ENCODE peak calls at places on chromosomes 5 and 9, in seven cellular contexts. K is ovary; I is CD8-positive, alpha-beta memory T cell; G is tibial nerve; E is hepatocyte; U is GM06990; Z is esophagus squamous epithelium. Y is an unnamed sample.

GRCh38 chr5:142621227-142621626 is 64.7 kb downstream of the FGF1 start:
- DNase-seq in Z (no peak), K (no peak), G (no peak), U (no peak), I (no peak), E (no peak), Y (peak; percentile 56)

GRCh38 chr5:142839711-142840441 is 69.7 kb downstream of the ARHGAP26 start:
- DNase-seq in Z (no peak), E (no peak), G (peak; percentile 47), I (no peak), K (peak; percentile 67), U (no peak), Y (peak; percentile 30)

GRCh38 chr5:92884464-92884863 is 696.6 kb downstream of the NR2F1-AS1 start:
- DNase-seq in K (no peak), I (no peak), E (no peak), G (no peak), Z (no peak), U (no peak), Y (no peak)

GRCh38 chr5:57174850-57175525 is 1.1 kb downstream of the GPBP1 start:
- DNase-seq in E (peak; percentile 19), Z (no peak), I (no peak), U (no peak), G (no peak), K (no peak), Y (no peak)

GRCh38 chr5:66814146-66814991 is 218.2 kb downstream of the MAST4 start:
- DNase-seq in E (peak; percentile 71), I (no peak), U (peak; percentile 7), K (no peak), Z (no peak), G (no peak), Y (peak; percentile 82)

GRCh38 chr5:30572279-30572678 is 621.2 kb upstream of the CDH6 start:
- DNase-seq in G (no peak), K (no peak), Z (no peak), E (peak; percentile 6), I (no peak), U (no peak), Y (peak; percentile 52)

GRCh38 chr9:137069508-137070071 is 767 bp downstream of the SAPCD2 start:
- DNase-seq in G (no peak), I (no peak), K (no peak), Z (no peak), E (no peak), U (no peak), Y (no peak)

GRCh38 chr5:122985006-122985700 is 51.4 kb downstream of the PPIC start:
- DNase-seq in I (no peak), K (no peak), Z (no peak), U (no peak), E (no peak), G (no peak), Y (no peak)

GRCh38 chr5:131389096-131389868 is 125.4 kb downstream of the CDC42SE2 start:
- DNase-seq in E (no peak), G (no peak), K (no peak), Z (no peak), I (no peak), U (no peak), Y (no peak)

GRCh38 chr9:80775515-80775914 is 913.8 kb downstream of the TLE1 start:
- DNase-seq in E (no peak), I (no peak), U (no peak), Z (no peak), G (no peak), K (no peak), Y (peak; percentile 7)

GRCh38 chr5:6705088-6705487 is 8.1 kb upstream of the TENT4A start:
- DNase-seq in K (no peak), G (no peak), E (no peak), U (peak; percentile 43), Z (no peak), I (no peak), Y (no peak)

GRCh38 chr5:59992206-59992605 is 98.7 kb upstream of the PDE4D start:
- DNase-seq in Z (no peak), E (no peak), K (no peak), G (no peak), U (no peak), I (no peak), Y (no peak)

GRCh38 chr5:163089233-163089632 is 348.2 kb upstream of the CCNG1 start:
- DNase-seq in G (no peak), U (no peak), E (no peak), K (no peak), Z (no peak), I (no peak), Y (no peak)

GRCh38 chr5:142843029-142843905 is 73.1 kb downstream of the ARHGAP26 start:
- DNase-seq in Z (no peak), K (no peak), I (no peak), E (no peak), U (no peak), G (no peak), Y (no peak)

GRCh38 chr5:78829811-78830499 is 155.2 kb downstream of the ARSB start:
- DNase-seq in Z (no peak), K (peak; percentile 72), G (peak; percentile 30), E (no peak), I (no peak), U (no peak), Y (no peak)

GRCh38 chr5:141821430-141821925 is 56.7 kb downstream of the PCDH1 start:
- DNase-seq in U (no peak), G (no peak), Z (no peak), K (no peak), E (peak; percentile 72), I (no peak), Y (peak; percentile 81)

GRCh38 chr9:76296561-76297276 is 97.5 kb downstream of the RFK start:
- DNase-seq in U (no peak), I (no peak), Z (no peak), E (no peak), G (no peak), K (no peak), Y (no peak)

GRCh38 chr5:126519637-126520592 is 75.1 kb downstream of the ALDH7A1 start:
- DNase-seq in U (no peak), G (no peak), E (peak; percentile 18), I (no peak), Z (no peak), K (peak; percentile 73), Y (peak; percentile 70)

GRCh38 chr5:162068412-162068811 is 839 bp downstream of the GABRG2 start:
- DNase-seq in K (peak; percentile 7), U (no peak), Z (no peak), I (no peak), E (peak; percentile 83), G (no peak), Y (peak; percentile 0)

GRCh38 chr9:119802621-119803020 is 433.4 kb upstream of the BRINP1 start:
- DNase-seq in U (no peak), K (no peak), I (no peak), E (peak; percentile 26), Z (no peak), G (no peak), Y (no peak)

GRCh38 chr9:133703571-133704399 is 34.4 kb downstream of the SARDH start:
- DNase-seq in I (no peak), E (no peak), K (no peak), U (no peak), Z (no peak), G (no peak), Y (no peak)

GRCh38 chr9:110328763-110329162 is 8.9 kb downstream of the TXNDC8 start:
- DNase-seq in K (no peak), I (no peak), Z (no peak), U (no peak), G (no peak), E (no peak), Y (no peak)
- H3K4me3 ChIP-seq in K (no peak overlapping the region), I (no peak overlapping the region), Z (no peak overlapping the region), U (no peak overlapping the region), G (no peak overlapping the region), E (no peak overlapping the region), Y (no peak overlapping the region)

DNA sequence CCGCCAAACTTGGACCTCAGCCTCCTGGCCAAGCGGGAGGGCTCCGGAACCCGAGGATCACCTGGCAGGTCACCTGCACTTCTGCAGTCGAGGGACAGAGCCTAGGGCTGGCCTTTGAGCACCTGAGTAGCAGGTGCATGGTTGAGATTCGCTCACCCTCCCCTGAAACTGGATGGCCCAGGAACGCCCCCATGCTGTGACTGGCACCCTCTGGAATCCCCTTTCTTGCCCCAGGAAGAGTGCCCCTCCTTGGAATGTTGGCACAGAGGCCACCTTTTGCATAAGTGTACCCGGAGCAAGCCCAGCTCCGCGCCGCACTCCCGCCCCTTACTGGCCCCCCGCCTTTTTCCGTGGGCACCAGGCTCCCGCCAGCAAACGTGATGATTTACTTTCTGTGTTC is 112.5 kb upstream of the IER5L start:
- DNase-seq in K (peak; percentile 16), U (no peak), I (no peak), Z (no peak), G (peak; percentile 1), E (no peak), Y (no peak)
- H3K4me3 ChIP-seq in K (no peak overlapping the region), U (no peak overlapping the region), I (no peak overlapping the region), Z (no peak overlapping the region), G (no peak overlapping the region), E (no peak overlapping the region), Y (no peak overlapping the region)

GRCh38 chr5:151682751-151683331 is 3.9 kb downstream of the SPARC start:
- DNase-seq in G (no peak), Z (no peak), K (no peak), E (no peak), U (no peak), I (no peak), Y (peak; percentile 62)

GRCh38 chr5:151683444-151683843 is 3.3 kb downstream of the SPARC start:
- DNase-seq in G (no peak), I (no peak), E (no peak), Z (no peak), K (no peak), U (no peak), Y (peak; percentile 9)

GRCh38 chr5:151683936-151684586 is 2.7 kb downstream of the SPARC start:
- DNase-seq in K (no peak), U (no peak), E (no peak), I (no peak), Z (no peak), G (no peak), Y (peak; percentile 48)

GRCh38 chr5:151680944-151681427 is 5.7 kb downstream of the SPARC start:
- DNase-seq in I (no peak), E (no peak), K (no peak), G (no peak), U (no peak), Z (no peak), Y (peak; percentile 26)

DNA sequence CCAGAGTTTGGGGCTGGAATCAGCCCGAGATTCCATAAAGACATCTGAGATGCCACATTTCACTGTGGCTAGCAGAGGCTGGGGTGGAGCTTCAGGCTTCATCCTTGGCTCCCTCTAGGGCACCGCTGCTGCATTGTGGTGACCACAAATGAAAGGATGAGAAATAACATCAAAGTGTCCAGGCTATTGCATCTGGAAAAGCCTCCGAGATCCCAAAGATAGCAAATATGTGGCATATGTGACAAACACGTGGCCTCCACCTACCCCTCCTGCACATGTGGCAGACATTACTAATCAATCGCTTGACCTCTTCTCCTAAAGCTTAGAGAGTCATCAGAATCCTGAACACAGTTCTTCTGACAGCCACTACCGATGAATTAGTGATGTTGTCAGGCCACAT is 4.5 kb downstream of the SPARC start:
- DNase-seq in E (no peak), K (no peak), G (no peak), Z (no peak), U (no peak), I (no peak), Y (peak; percentile 43)
- H3K4me3 ChIP-seq in E (peak overlapping the region; percentile 3), K (no peak overlapping the region), G (no peak overlapping the region), Z (no peak overlapping the region), U (no peak overlapping the region), I (no peak overlapping the region), Y (peak overlapping the region; percentile 14)

DNA sequence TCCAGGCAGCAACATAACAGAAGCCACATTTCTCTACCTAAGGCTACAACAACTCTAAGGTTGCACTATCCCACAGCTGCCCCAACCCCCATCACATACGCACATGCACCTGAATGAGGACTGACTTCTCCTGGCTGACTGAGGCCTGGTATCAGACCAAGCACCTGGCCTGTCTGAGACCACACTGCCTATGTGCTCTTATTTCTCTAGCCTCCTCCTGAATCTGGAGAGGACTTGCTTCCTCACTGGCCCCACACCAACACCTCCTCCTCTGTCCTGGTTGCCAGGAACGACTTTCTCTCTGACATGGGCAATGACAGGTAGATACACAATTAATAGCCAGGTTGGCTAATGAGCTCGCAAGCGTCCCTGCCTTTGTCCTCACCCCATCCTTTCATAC is 14.9 kb upstream of the VDAC1 start:
- DNase-seq in K (no peak), U (no peak), I (no peak), Z (no peak), G (no peak), E (no peak), Y (no peak)
- H3K4me3 ChIP-seq in K (no peak overlapping the region), U (no peak overlapping the region), I (no peak overlapping the region), Z (no peak overlapping the region), G (no peak overlapping the region), E (no peak overlapping the region), Y (no peak overlapping the region)